ENCODE peak calls at places on chromosomes 5 and 9, in ten cellular contexts. G is endothelial cell of umbilical vein; Z is trophoblast cell; V is A549; N is psoas muscle; K is CD8-positive, alpha-beta T cell; F is small intestine; D is neural progenitor cell; H is body of pancreas; O is esophagus muscularis mucosa. M is an unnamed sample.

GRCh38 chr9:69758981-69759477 is 782 bp downstream of the PTAR1 start:
- DNase-seq in G (no peak), Z (no peak), V (peak; percentile 19), N (no peak), K (no peak), F (peak; percentile 25), D (no peak), H (no peak), O (no peak), M (no peak)

GRCh38 chr5:163963881-163964280 is 458.5 kb downstream of the MAT2B start:
- DNase-seq in G (no peak), Z (peak; percentile 69), V (no peak), N (no peak), K (no peak), F (no peak), D (no peak), H (no peak), O (no peak), M (no peak)

GRCh38 chr5:148912714-148913398 is 86.4 kb downstream of the ADRB2 start:
- DNase-seq in G (peak; percentile 79), Z (peak; percentile 97), V (peak; percentile 82), N (no peak), K (no peak), F (peak; percentile 23), D (peak; percentile 87), H (no peak), O (no peak), M (peak; percentile 99)

GRCh38 chr5:54882841-54883240 is 102.6 kb downstream of the ESM1 start:
- DNase-seq in G (no peak), Z (no peak), V (no peak), N (no peak), K (no peak), F (no peak), D (no peak), H (no peak), O (no peak), M (no peak)

GRCh38 chr5:56819027-56819881 is 3.9 kb downstream of the MAP3K1 start:
- DNase-seq in G (peak; percentile 71), Z (peak; percentile 49), V (no peak), N (no peak), K (no peak), F (peak; percentile 49), D (no peak), H (no peak), O (no peak), M (no peak)

GRCh38 chr9:125889524-125890473 is 142.6 kb downstream of the PBX3 start:
- DNase-seq in G (peak; percentile 56), Z (peak; percentile 33), V (peak; percentile 11), N (peak; percentile 25), K (peak; percentile 6), F (peak; percentile 16), D (peak; percentile 80), H (peak; percentile 18), O (no peak), M (no peak)

GRCh38 chr9:84947412-84947972 is 278.0 kb downstream of the NTRK2 start:
- DNase-seq in G (no peak), Z (peak; percentile 32), V (peak; percentile 63), N (no peak), K (no peak), F (no peak), D (no peak), H (no peak), O (no peak), M (no peak)

GRCh38 chr9:2335260-2335659 is 286.3 kb upstream of the VLDLR start:
- DNase-seq in G (no peak), Z (no peak), V (no peak), N (no peak), K (no peak), F (no peak), D (no peak), H (no peak), O (no peak), M (no peak)

GRCh38 chr5:136166909-136167308 is 26.1 kb downstream of the SMIM32 start:
- DNase-seq in G (no peak), Z (no peak), V (no peak), N (no peak), K (no peak), F (no peak), D (no peak), H (no peak), O (no peak), M (no peak)

GRCh38 chr5:93017854-93018253 is 563.2 kb downstream of the NR2F1-AS1 start:
- DNase-seq in G (no peak), Z (peak; percentile 26), V (peak; percentile 6), N (no peak), K (no peak), F (no peak), D (no peak), H (no peak), O (no peak), M (no peak)

GRCh38 chr5:176541338-176542134 is 4.3 kb upstream of the RNF44 start:
- DNase-seq in G (peak; percentile 47), Z (no peak), V (peak; percentile 32), N (peak; percentile 51), K (peak; percentile 75), F (peak; percentile 75), D (peak; percentile 62), H (no peak), O (no peak), M (no peak)

GRCh38 chr9:109972026-109973005 is 192.3 kb downstream of the PALM2AKAP2 start:
- DNase-seq in G (no peak), Z (peak; percentile 35), V (no peak), N (no peak), K (no peak), F (peak; percentile 38), D (no peak), H (no peak), O (no peak), M (no peak)

GRCh38 chr5:138752341-138752950 is 779 bp upstream of the CTNNA1 start:
- DNase-seq in G (no peak), Z (peak; percentile 77), V (peak; percentile 63), N (no peak), K (no peak), F (peak; percentile 45), D (peak; percentile 69), H (peak; percentile 43), O (no peak), M (peak; percentile 27)

GRCh38 chr5:138755084-138755748 is 2.0 kb downstream of the CTNNA1 start:
- DNase-seq in G (no peak), Z (no peak), V (no peak), N (no peak), K (no peak), F (no peak), D (no peak), H (no peak), O (no peak), M (no peak)

GRCh38 chr5:138752951-138753793 is at the start of gene CTNNA1:
- DNase-seq in G (peak; percentile 61), Z (peak; percentile 90), V (peak; percentile 77), N (peak; percentile 83), K (peak; percentile 41), F (peak; percentile 87), D (peak; percentile 92), H (peak; percentile 91), O (peak; percentile 94), M (peak; percentile 90)

GRCh38 chr5:138754699-138755057 is 1.5 kb downstream of the CTNNA1 start:
- DNase-seq in G (no peak), Z (no peak), V (peak; percentile 28), N (no peak), K (no peak), F (no peak), D (no peak), H (no peak), O (no peak), M (peak; percentile 91)

GRCh38 chr5:138753794-138754698 is 821 bp downstream of the CTNNA1 start:
- DNase-seq in G (peak; percentile 91), Z (peak; percentile 93), V (peak; percentile 93), N (peak; percentile 91), K (no peak), F (peak; percentile 93), D (peak; percentile 81), H (peak; percentile 95), O (peak; percentile 96), M (peak; percentile 98)
- H3K4me1 ChIP-seq in G (peaks cover 14% of the 10 kb centered on the region), Z (peaks cover 10% of the 10 kb centered on the region), V (peaks cover 34% of the 10 kb centered on the region), N (peaks cover 17% of the 10 kb centered on the region), K (peaks cover 14% of the 10 kb centered on the region), F (no peaks in the 10 kb centered on the region), D (peaks cover 5% of the 10 kb centered on the region), H (peaks cover 30% of the 10 kb centered on the region), O (peaks cover 37% of the 10 kb centered on the region), M (peaks cover 17% of the 10 kb centered on the region)

DNA sequence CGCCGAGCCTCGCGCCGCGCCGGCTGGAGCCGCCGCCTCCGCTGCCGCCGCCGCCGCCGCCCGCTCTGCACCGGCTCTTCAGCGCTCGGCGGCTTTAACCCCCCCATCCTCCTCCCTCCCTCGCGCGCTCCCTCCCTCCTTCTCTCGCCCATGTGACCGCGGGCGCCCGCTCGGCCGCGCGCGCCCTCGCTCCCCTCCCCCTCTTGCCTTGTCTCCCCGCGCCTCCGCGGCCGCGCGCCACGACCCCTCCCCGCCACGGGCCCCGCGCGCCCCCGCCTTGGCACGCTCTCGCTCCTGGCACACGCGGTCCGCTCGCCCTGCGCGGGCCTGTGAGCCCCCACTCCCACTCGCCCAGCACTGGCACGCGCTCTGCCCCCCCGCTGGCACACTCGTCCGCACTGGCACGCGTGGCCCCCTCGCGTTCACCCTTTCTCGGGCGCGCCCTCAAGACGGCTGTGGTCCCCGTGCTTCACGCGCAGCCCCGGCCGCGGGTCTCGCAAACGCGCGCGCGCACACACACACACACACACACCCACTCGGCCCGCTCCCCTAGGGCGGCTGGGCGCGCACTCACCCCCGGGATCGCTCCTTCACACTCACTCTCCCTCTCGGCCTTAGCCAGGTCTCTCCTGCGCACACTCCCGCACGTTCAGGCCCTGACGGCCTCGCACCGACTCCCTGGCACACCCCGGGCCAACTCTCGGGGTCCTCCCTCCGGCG is at the start of gene CNTFR:
- DNase-seq in G (no peak), Z (no peak), V (no peak), N (peak; percentile 71), K (no peak), F (no peak), D (peak; percentile 88), H (no peak), O (no peak), M (no peak)
- H3K4me3 ChIP-seq in G (no peak within 1 kb of the TSS), Z (peak within 1 kb of the TSS; percentile 60), V (peak within 1 kb of the TSS; percentile 53), N (peak within 1 kb of the TSS; percentile 80), K (peak within 1 kb of the TSS; percentile 73), F (no peak within 1 kb of the TSS), D (peak within 1 kb of the TSS; percentile 86), H (no peak within 1 kb of the TSS), O (peak within 1 kb of the TSS; percentile 72), M (no peak within 1 kb of the TSS)

DNA sequence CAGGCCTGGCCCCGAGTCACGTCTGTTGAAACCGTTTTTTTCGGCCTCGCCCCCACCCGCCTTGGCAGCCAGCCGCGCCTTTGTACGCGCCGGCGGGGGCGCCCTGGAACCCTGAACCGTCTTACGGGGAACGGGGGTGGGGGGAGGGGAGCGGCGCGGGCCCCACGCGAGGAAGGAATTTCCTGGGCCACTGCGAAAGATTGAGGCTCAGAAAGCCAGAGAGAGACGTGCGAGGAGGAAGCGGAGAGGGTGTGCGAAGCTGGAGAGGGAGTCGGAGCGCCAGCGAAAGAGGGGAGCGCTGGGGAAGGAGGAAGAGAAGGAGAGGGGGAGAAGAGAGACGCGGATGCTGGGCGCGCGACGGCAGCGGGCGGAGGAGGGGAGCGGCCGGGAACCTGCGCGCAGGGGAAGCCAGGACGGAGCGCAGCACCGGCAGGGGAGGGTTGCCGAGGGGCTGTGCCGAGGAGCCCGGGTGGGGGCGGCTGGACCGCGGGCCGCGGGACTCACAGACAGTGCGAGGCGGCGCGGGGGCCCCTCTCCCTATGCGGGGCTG is 4.6 kb upstream of the PRDM12 start:
- DNase-seq in G (no peak), Z (no peak), V (no peak), N (no peak), K (no peak), F (no peak), D (peak; percentile 65), H (no peak), O (no peak), M (no peak)
- H3K4me1 ChIP-seq in G (no peaks in the 10 kb centered on the region), Z (no peaks in the 10 kb centered on the region), V (peaks cover 25% of the 10 kb centered on the region), N (peaks cover 20% of the 10 kb centered on the region), K (peaks cover 27% of the 10 kb centered on the region), F (no peaks in the 10 kb centered on the region), D (peaks cover 39% of the 10 kb centered on the region), H (peaks cover 52% of the 10 kb centered on the region), O (peaks cover 57% of the 10 kb centered on the region), M (peaks cover 11% of the 10 kb centered on the region)

GRCh38 chr9:104386020-104386419 is 118.0 kb upstream of the OR13F1 start:
- DNase-seq in G (no peak), Z (no peak), V (no peak), N (no peak), K (no peak), F (no peak), D (no peak), H (no peak), O (no peak), M (no peak)
- H3K4me3 ChIP-seq in G (no peak overlapping the region), Z (no peak overlapping the region), V (no peak overlapping the region), N (no peak overlapping the region), K (no peak overlapping the region), F (no peak overlapping the region), D (no peak overlapping the region), H (no peak overlapping the region), O (no peak overlapping the region), M (no peak overlapping the region)

M was measured in SJSA1.